ENCODE peak calls at places on chromosomes 6 and 20, in ten cellular contexts. E, T, L, W, V, A, R, S, B and J are unnamed samples. For H3K4me1, the result is how much of the 10 kb centered on the place peaks cover.

GRCh38 chr6:131960371-131961133 is 9.4 kb upstream of the CCN2 start:
- DNase-seq in E (no peak), T (no peak), L (no peak), W (no peak), V (peak), A (no peak), R (no peak), S (no peak), B (no peak), J (no peak)

GRCh38 chr20:1934162-1934561 is 39.0 kb downstream of the SIRPA start:
- DNase-seq in E (no peak), T (no peak), L (no peak), W (no peak), V (peak), A (no peak), R (no peak), S (no peak), B (no peak), J (no peak)

GRCh38 chr6:42103218-42103617 is 39.2 kb downstream of the C6orf132 start:
- DNase-seq in E (no peak), T (no peak), L (no peak), W (no peak), V (no peak), A (no peak), R (no peak), S (no peak), B (no peak), J (no peak)

GRCh38 chr6:44260451-44261297 is 3.3 kb upstream of the SLC35B2 start:
- DNase-seq in E (no peak), T (no peak), L (no peak), W (no peak), V (no peak), A (no peak), R (no peak), S (no peak), B (peak), J (no peak)

GRCh38 chr6:70547905-70548304 is 18.8 kb upstream of the SDHAF4 start:
- DNase-seq in E (no peak), T (no peak), L (no peak), W (no peak), V (no peak), A (no peak), R (no peak), S (no peak), B (no peak), J (no peak)

GRCh38 chr6:111242452-111242851 is 155.1 kb downstream of the SLC16A10 start:
- DNase-seq in E (no peak), T (no peak), L (no peak), W (no peak), V (peak), A (no peak), R (no peak), S (no peak), B (no peak), J (no peak)

GRCh38 chr6:51250317-51250716 is 431.6 kb downstream of the TFAP2B start:
- DNase-seq in E (no peak), T (no peak), L (no peak), W (no peak), V (no peak), A (no peak), R (no peak), S (no peak), B (no peak), J (no peak)

GRCh38 chr20:32558526-32558925 is 26.6 kb downstream of the NOL4L start:
- DNase-seq in E (no peak), T (no peak), L (no peak), W (no peak), V (peak), A (no peak), R (no peak), S (no peak), B (no peak), J (no peak)

GRCh38 chr20:19658137-19658536 is 99.9 kb upstream of the RIN2 start:
- DNase-seq in E (no peak), T (peak), L (no peak), W (peak), V (no peak), A (no peak), R (no peak), S (no peak), B (no peak), J (no peak)

GRCh38 chr20:63828545-63828944 is 2.5 kb downstream of the ZBTB46 start:
- DNase-seq in E (no peak), T (no peak), L (no peak), W (no peak), V (no peak), A (no peak), R (no peak), S (no peak), B (no peak), J (no peak)

GRCh38 chr20:20668639-20669038 is 43.8 kb downstream of the RALGAPA2 start:
- DNase-seq in E (no peak), T (no peak), L (no peak), W (no peak), V (no peak), A (no peak), R (no peak), S (no peak), B (no peak), J (no peak)

GRCh38 chr6:1233924-1234323 is 78.0 kb upstream of the FOXQ1 start:
- DNase-seq in E (no peak), T (no peak), L (no peak), W (no peak), V (no peak), A (no peak), R (no peak), S (peak), B (no peak), J (no peak)

GRCh38 chr20:2820084-2820895 is 4.1 kb downstream of the TMEM239 start:
- DNase-seq in E (no peak), T (no peak), L (peak), W (peak), V (peak), A (peak), R (peak), S (peak), B (peak), J (no peak)

GRCh38 chr6:28615955-28616747 is 90.5 kb downstream of the GPX5 start:
- DNase-seq in E (no peak), T (no peak), L (peak), W (peak), V (no peak), A (no peak), R (peak), S (no peak), B (no peak), J (peak)

GRCh38 chr6:45801471-45802289 is 214.0 kb downstream of the CLIC5 start:
- DNase-seq in E (no peak), T (no peak), L (no peak), W (no peak), V (no peak), A (no peak), R (no peak), S (no peak), B (no peak), J (no peak)

GRCh38 chr6:151285121-151285520 is 45.4 kb downstream of the AKAP12 start:
- DNase-seq in E (no peak), T (no peak), L (no peak), W (no peak), V (peak), A (no peak), R (no peak), S (no peak), B (no peak), J (no peak)

GRCh38 chr20:19381947-19382346 is 169.5 kb downstream of the SLC24A3 start:
- DNase-seq in E (no peak), T (no peak), L (no peak), W (no peak), V (no peak), A (no peak), R (no peak), S (no peak), B (no peak), J (no peak)

GRCh38 chr6:20661721-20662120 is 127.5 kb downstream of the CDKAL1 start:
- DNase-seq in E (no peak), T (no peak), L (no peak), W (no peak), V (peak), A (no peak), R (peak), S (no peak), B (no peak), J (no peak)

GRCh38 chr20:48801197-48801596 is 26.6 kb downstream of the PREX1 start:
- DNase-seq in E (no peak), T (no peak), L (no peak), W (no peak), V (no peak), A (no peak), R (no peak), S (no peak), B (no peak), J (no peak)

GRCh38 chr20:3547906-3548305 is 77.1 kb downstream of the ATRN start:
- DNase-seq in E (no peak), T (no peak), L (no peak), W (no peak), V (no peak), A (no peak), R (no peak), S (no peak), B (no peak), J (no peak)

GRCh38 chr6:11043961-11044711 is at the start of gene ELOVL2:
- DNase-seq in E (peak), T (no peak), L (peak), W (peak), V (peak), A (peak), R (peak), S (no peak), B (no peak), J (peak)

GRCh38 chr20:35146299-35146921 is 726 bp downstream of the EDEM2 start:
- DNase-seq in E (no peak), T (no peak), L (peak), W (peak), V (no peak), A (peak), R (peak), S (no peak), B (no peak), J (peak)

GRCh38 chr6:71537717-71538116 is 249.1 kb downstream of the OGFRL1 start:
- DNase-seq in E (no peak), T (no peak), L (no peak), W (no peak), V (peak), A (no peak), R (no peak), S (no peak), B (no peak), J (no peak)

GRCh38 chr6:71248306-71248705 is 40.3 kb upstream of the OGFRL1 start:
- DNase-seq in E (no peak), T (no peak), L (peak), W (no peak), V (peak), A (no peak), R (peak), S (no peak), B (no peak), J (no peak)

GRCh38 chr6:152300517-152300916 is 336.6 kb downstream of the SYNE1 start:
- DNase-seq in E (no peak), T (no peak), L (no peak), W (no peak), V (no peak), A (no peak), R (no peak), S (no peak), B (no peak), J (no peak)

GRCh38 chr20:24589381-24589780 is 120.0 kb downstream of the SYNDIG1 start:
- DNase-seq in E (no peak), T (no peak), L (peak), W (no peak), V (no peak), A (no peak), R (no peak), S (no peak), B (no peak), J (no peak)

GRCh38 chr6:43120938-43121913 is 45.1 kb downstream of the PTK7 start:
- DNase-seq in E (peak), T (no peak), L (no peak), W (peak), V (peak), A (peak), R (no peak), S (peak), B (no peak), J (peak)

GRCh38 chr6:968791-969190 is 275.9 kb upstream of the EXOC2 start:
- DNase-seq in E (no peak), T (no peak), L (no peak), W (no peak), V (no peak), A (no peak), R (no peak), S (no peak), B (no peak), J (no peak)

GRCh38 chr6:33711140-33712129 is at the start of gene UQCC2:
- DNase-seq in E (peak), T (peak), L (peak), W (peak), V (peak), A (peak), R (peak), S (peak), B (peak), J (peak)

GRCh38 chr20:63233061-63233344 is 2.7 kb upstream of the BIRC7 start:
- DNase-seq in E (no peak), T (no peak), L (no peak), W (no peak), V (no peak), A (no peak), R (no peak), S (no peak), B (no peak), J (no peak)

GRCh38 chr6:51277471-51277870 is 458.8 kb downstream of the TFAP2B start:
- DNase-seq in E (no peak), T (no peak), L (no peak), W (no peak), V (no peak), A (no peak), R (no peak), S (no peak), B (no peak), J (no peak)

GRCh38 chr6:52881996-52882841 is 27.3 kb downstream of the GSTA3 start:
- DNase-seq in E (peak), T (peak), L (peak), W (peak), V (peak), A (peak), R (peak), S (peak), B (peak), J (peak)

GRCh38 chr20:32301719-32302506 is 24.5 kb downstream of the KIF3B start:
- DNase-seq in E (no peak), T (no peak), L (no peak), W (no peak), V (no peak), A (no peak), R (no peak), S (no peak), B (no peak), J (no peak)

GRCh38 chr6:527989-528673 is 128.8 kb downstream of the HUS1B start:
- DNase-seq in E (no peak), T (no peak), L (no peak), W (no peak), V (no peak), A (no peak), R (no peak), S (no peak), B (no peak), J (no peak)

GRCh38 chr6:45155341-45155894 is 172.7 kb upstream of the RUNX2 start:
- DNase-seq in E (no peak), T (no peak), L (no peak), W (no peak), V (no peak), A (no peak), R (no peak), S (no peak), B (no peak), J (no peak)

DNA sequence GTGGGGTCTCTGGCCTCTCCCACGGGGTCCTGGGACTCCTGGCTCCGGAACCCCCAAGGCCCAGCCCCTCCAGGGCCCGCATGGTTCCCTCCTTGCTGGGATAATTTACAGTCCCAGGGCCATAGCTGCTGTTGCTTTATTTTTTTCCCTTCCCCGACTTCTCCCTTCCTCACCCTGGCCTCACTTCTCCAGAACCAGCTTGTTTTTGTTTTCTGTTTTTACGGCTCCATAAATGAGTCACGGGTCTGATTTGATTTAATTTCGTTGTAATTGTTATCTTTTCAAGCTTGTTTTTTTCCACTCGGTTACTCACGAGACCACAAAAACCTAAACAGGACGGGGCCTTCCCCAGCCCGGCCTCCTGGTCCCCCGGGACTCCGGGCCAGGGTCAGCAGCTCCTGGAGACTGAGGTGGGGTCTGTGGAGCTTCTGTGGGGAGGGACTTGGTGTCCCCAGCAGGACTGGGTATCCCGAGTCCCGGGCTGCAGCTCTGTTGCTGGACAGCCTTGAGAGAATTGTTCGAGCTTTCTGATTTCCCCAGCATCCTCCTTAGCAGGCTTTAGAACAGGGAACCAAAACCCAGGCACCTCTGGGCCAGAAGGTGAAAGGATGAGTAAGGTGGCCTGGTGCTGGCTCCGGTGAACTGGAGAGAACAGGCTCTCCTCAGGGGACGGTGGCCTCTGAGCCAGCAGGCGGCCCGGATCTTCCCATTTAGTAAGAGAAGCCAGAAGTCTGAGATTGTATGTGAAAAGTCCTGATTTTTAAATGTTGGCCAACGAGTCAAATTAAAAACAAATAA is 94.9 kb downstream of the CEBPB start:
- DNase-seq in E (no peak), T (no peak), L (no peak), W (peak), V (peak), A (no peak), R (no peak), S (no peak), B (no peak), J (peak)
- H3K27ac ChIP-seq in E (peak), T (peak), L (no peak), W (peak), V (peak), A (peak), R (no peak), S (peak), B (no peak), J (peak)

GRCh38 chr6:56388414-56388752 is 141.0 kb upstream of the COL21A1 start:
- DNase-seq in E (no peak), T (no peak), L (no peak), W (no peak), V (no peak), A (no peak), R (no peak), S (no peak), B (no peak), J (no peak)

GRCh38 chr6:56385981-56386593 is 138.7 kb upstream of the COL21A1 start:
- DNase-seq in E (no peak), T (no peak), L (no peak), W (no peak), V (no peak), A (no peak), R (no peak), S (no peak), B (no peak), J (no peak)

GRCh38 chr6:56382416-56382940 is 135.1 kb upstream of the COL21A1 start:
- DNase-seq in E (no peak), T (no peak), L (no peak), W (no peak), V (no peak), A (no peak), R (no peak), S (no peak), B (no peak), J (no peak)

GRCh38 chr6:56386717-56387116 is 139.3 kb upstream of the COL21A1 start:
- DNase-seq in E (no peak), T (no peak), L (no peak), W (no peak), V (no peak), A (no peak), R (no peak), S (no peak), B (no peak), J (no peak)

DNA sequence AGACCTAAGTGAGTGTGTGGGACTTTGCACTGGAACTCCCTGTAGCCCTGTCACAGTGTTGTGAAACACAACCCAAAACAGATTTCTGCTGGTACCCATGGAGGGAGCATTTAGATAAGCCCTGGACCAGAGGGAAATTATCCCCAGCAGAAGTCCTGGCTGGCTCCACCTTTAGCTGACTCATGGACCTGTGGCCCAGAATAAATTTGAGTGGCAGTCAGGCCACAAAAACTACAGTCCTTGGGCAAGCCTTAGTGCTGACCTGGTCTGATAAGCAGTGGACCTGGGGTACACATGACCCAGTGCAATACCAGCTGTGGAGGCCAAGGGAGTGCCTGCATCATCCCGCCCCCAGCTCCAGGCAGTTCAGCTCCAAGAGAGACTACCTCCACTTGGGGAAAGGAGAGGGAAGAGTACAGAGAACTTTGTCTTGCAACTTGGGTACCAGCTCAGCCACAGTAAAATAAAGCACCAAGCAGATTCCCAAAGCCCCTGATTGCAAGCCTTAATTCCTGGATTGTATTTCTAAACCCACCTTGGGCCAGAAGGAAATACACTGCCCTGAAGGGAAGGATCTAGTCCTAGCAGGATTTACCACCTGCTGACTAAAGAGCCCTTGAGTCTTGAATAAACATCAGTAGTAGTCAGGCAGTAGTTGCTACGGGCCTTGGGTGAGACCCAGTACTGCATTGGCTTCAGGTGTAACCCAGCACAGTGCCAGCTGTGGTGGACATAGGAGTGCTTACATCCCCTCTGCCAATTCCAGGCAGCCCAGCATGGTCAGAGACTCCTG is 140.4 kb upstream of the COL21A1 start:
- DNase-seq in E (no peak), T (peak), L (no peak), W (no peak), V (no peak), A (no peak), R (no peak), S (peak), B (no peak), J (no peak)
- H3K4me1 ChIP-seq in E (under half), T (under half), L (under half), W (under half), V (under half), A (under half), R (under half), S (under half), B (under half), J (under half)

GRCh38 chr20:59813126-59813947 is 120.1 kb downstream of the SYCP2 start:
- DNase-seq in E (no peak), T (peak), L (peak), W (peak), V (no peak), A (no peak), R (no peak), S (peak), B (no peak), J (no peak)
- H3K27ac ChIP-seq in E (no peak), T (no peak), L (no peak), W (no peak), V (no peak), A (no peak), R (no peak), S (no peak), B (no peak), J (no peak)

GRCh38 chr6:3384346-3385143 is 72.3 kb downstream of the SLC22A23 start:
- DNase-seq in E (no peak), T (no peak), L (no peak), W (no peak), V (no peak), A (no peak), R (no peak), S (no peak), B (no peak), J (no peak)

GRCh38 chr6:3382399-3383279 is 74.2 kb downstream of the SLC22A23 start:
- DNase-seq in E (no peak), T (peak), L (no peak), W (no peak), V (peak), A (no peak), R (no peak), S (no peak), B (no peak), J (no peak)

GRCh38 chr6:3381233-3382065 is 75.4 kb downstream of the SLC22A23 start:
- DNase-seq in E (no peak), T (no peak), L (no peak), W (no peak), V (no peak), A (peak), R (no peak), S (no peak), B (no peak), J (peak)

GRCh38 chr6:3385660-3386151 is 71.1 kb downstream of the SLC22A23 start:
- DNase-seq in E (no peak), T (no peak), L (no peak), W (peak), V (no peak), A (no peak), R (no peak), S (no peak), B (no peak), J (no peak)

GRCh38 chr6:3383525-3383924 is 73.3 kb downstream of the SLC22A23 start:
- DNase-seq in E (no peak), T (peak), L (no peak), W (no peak), V (peak), A (no peak), R (no peak), S (no peak), B (no peak), J (no peak)
- H3K4me1 ChIP-seq in E (under half), T (half or more), L (under half), W (under half), V (under half), A (under half), R (under half), S (under half), B (under half), J (under half)

GRCh38 chr6:13638626-13639025 is 23.5 kb downstream of the NOL7 start:
- DNase-seq in E (no peak), T (no peak), L (no peak), W (no peak), V (no peak), A (no peak), R (no peak), S (no peak), B (no peak), J (no peak)
- H3K27ac ChIP-seq in E (no peak), T (no peak), L (no peak), W (no peak), V (no peak), A (no peak), R (no peak), S (no peak), B (no peak), J (no peak)